ENCODE peak calls at places on chromosome X, in eight cellular contexts. One of them, this sample, is unnamed. For H3K4me1, the result is how much of the 10 kb centered on the place peaks cover.

GRCh38 chrX:114584983-114585842 is 1.3 kb downstream of the HTR2C start:
- DNase-seq in kidney: no peak
- DNase-seq in MM.1S: no peak
- DNase-seq in PC-3: no peak
- DNase-seq in cardiac muscle cell: no peak
- DNase-seq in fibroblast of lung: no peak
- DNase-seq in left lung: no peak
- DNase-seq in lower lobe of right lung: no peak
- DNase-seq in this sample: no peak

GRCh38 chrX:112691361-112691760 is 11.6 kb upstream of the LHFPL1 start:
- DNase-seq in cardiac muscle cell: no peak
- DNase-seq in fibroblast of lung: no peak
- DNase-seq in kidney: no peak
- DNase-seq in lower lobe of right lung: no peak
- DNase-seq in left lung: no peak
- DNase-seq in MM.1S: no peak
- DNase-seq in PC-3: no peak
- DNase-seq in this sample: no peak

GRCh38 chrX:101081257-101081656 is 2.6 kb downstream of the TMEM35A start:
- DNase-seq in MM.1S: no peak
- DNase-seq in kidney: no peak
- DNase-seq in lower lobe of right lung: no peak
- DNase-seq in PC-3: no peak
- DNase-seq in fibroblast of lung: no peak
- DNase-seq in left lung: no peak
- DNase-seq in cardiac muscle cell: no peak
- DNase-seq in this sample: no peak

GRCh38 chrX:71111141-71111843 is at the start of gene IL2RG:
- DNase-seq in fibroblast of lung: no peak
- DNase-seq in kidney: no peak
- DNase-seq in cardiac muscle cell: no peak
- DNase-seq in left lung: no peak
- DNase-seq in PC-3: peak
- DNase-seq in lower lobe of right lung: no peak
- DNase-seq in MM.1S: peak
- DNase-seq in this sample: peak

GRCh38 chrX:95332530-95332929 is 1352.1 kb upstream of the DIAPH2 start:
- DNase-seq in lower lobe of right lung: no peak
- DNase-seq in cardiac muscle cell: no peak
- DNase-seq in MM.1S: no peak
- DNase-seq in fibroblast of lung: no peak
- DNase-seq in left lung: no peak
- DNase-seq in PC-3: no peak
- DNase-seq in kidney: no peak
- DNase-seq in this sample: no peak

GRCh38 chrX:142186103-142186502 is 19.0 kb downstream of the MAGEC2 start:
- DNase-seq in PC-3: peak
- DNase-seq in lower lobe of right lung: no peak
- DNase-seq in MM.1S: no peak
- DNase-seq in fibroblast of lung: no peak
- DNase-seq in left lung: no peak
- DNase-seq in cardiac muscle cell: no peak
- DNase-seq in kidney: no peak
- DNase-seq in this sample: no peak

GRCh38 chrX:97399400-97399799 is 515.7 kb downstream of the RPA4 start:
- DNase-seq in cardiac muscle cell: peak
- DNase-seq in left lung: no peak
- DNase-seq in lower lobe of right lung: no peak
- DNase-seq in PC-3: peak
- DNase-seq in fibroblast of lung: peak
- DNase-seq in MM.1S: peak
- DNase-seq in kidney: no peak
- DNase-seq in this sample: no peak

GRCh38 chrX:10725071-10725470 is 104.7 kb upstream of the MID1 start:
- DNase-seq in PC-3: peak
- DNase-seq in cardiac muscle cell: no peak
- DNase-seq in MM.1S: no peak
- DNase-seq in kidney: no peak
- DNase-seq in fibroblast of lung: no peak
- DNase-seq in lower lobe of right lung: no peak
- DNase-seq in left lung: no peak
- DNase-seq in this sample: no peak

GRCh38 chrX:31293409-31293808 is 221.6 kb upstream of the FTHL17 start:
- DNase-seq in kidney: no peak
- DNase-seq in left lung: no peak
- DNase-seq in MM.1S: no peak
- DNase-seq in PC-3: no peak
- DNase-seq in cardiac muscle cell: no peak
- DNase-seq in fibroblast of lung: no peak
- DNase-seq in lower lobe of right lung: no peak
- DNase-seq in this sample: peak

GRCh38 chrX:47539860-47540259 is 21.1 kb upstream of the ARAF start:
- DNase-seq in kidney: no peak
- DNase-seq in cardiac muscle cell: no peak
- DNase-seq in lower lobe of right lung: no peak
- DNase-seq in left lung: no peak
- DNase-seq in MM.1S: no peak
- DNase-seq in fibroblast of lung: peak
- DNase-seq in PC-3: no peak
- DNase-seq in this sample: no peak

GRCh38 chrX:14380044-14380443 is 149.3 kb upstream of the GLRA2 start:
- DNase-seq in lower lobe of right lung: no peak
- DNase-seq in kidney: no peak
- DNase-seq in PC-3: no peak
- DNase-seq in left lung: no peak
- DNase-seq in MM.1S: no peak
- DNase-seq in cardiac muscle cell: no peak
- DNase-seq in fibroblast of lung: no peak
- DNase-seq in this sample: no peak

GRCh38 chrX:116238866-116239265 is 68.3 kb downstream of the AGTR2 start:
- DNase-seq in MM.1S: no peak
- DNase-seq in cardiac muscle cell: no peak
- DNase-seq in kidney: no peak
- DNase-seq in lower lobe of right lung: no peak
- DNase-seq in PC-3: peak
- DNase-seq in left lung: no peak
- DNase-seq in fibroblast of lung: no peak
- DNase-seq in this sample: peak

GRCh38 chrX:3044671-3045070 is 3.4 kb downstream of the ARSF start:
- DNase-seq in left lung: no peak
- DNase-seq in kidney: no peak
- DNase-seq in lower lobe of right lung: no peak
- DNase-seq in cardiac muscle cell: no peak
- DNase-seq in PC-3: no peak
- DNase-seq in MM.1S: no peak
- DNase-seq in fibroblast of lung: no peak
- DNase-seq in this sample: no peak

GRCh38 chrX:69501433-69501832 is 2.7 kb upstream of the NALF2 start:
- DNase-seq in left lung: no peak
- DNase-seq in PC-3: peak
- DNase-seq in kidney: no peak
- DNase-seq in MM.1S: peak
- DNase-seq in lower lobe of right lung: no peak
- DNase-seq in cardiac muscle cell: peak
- DNase-seq in fibroblast of lung: no peak
- DNase-seq in this sample: no peak

GRCh38 chrX:1516596-1517104 is 20.3 kb downstream of the P2RY8 start:
- DNase-seq in cardiac muscle cell: no peak
- DNase-seq in fibroblast of lung: no peak
- DNase-seq in MM.1S: no peak
- DNase-seq in PC-3: no peak
- DNase-seq in kidney: no peak
- DNase-seq in lower lobe of right lung: no peak
- DNase-seq in left lung: no peak
- DNase-seq in this sample: no peak

GRCh38 chrX:153878969-153879653 is 6.9 kb downstream of the L1CAM start:
- DNase-seq in left lung: no peak
- DNase-seq in cardiac muscle cell: no peak
- DNase-seq in PC-3: no peak
- DNase-seq in lower lobe of right lung: no peak
- DNase-seq in MM.1S: no peak
- DNase-seq in fibroblast of lung: no peak
- DNase-seq in kidney: no peak
- DNase-seq in this sample: no peak

GRCh38 chrX:153876112-153876491 is 9.9 kb downstream of the L1CAM start:
- DNase-seq in PC-3: no peak
- DNase-seq in fibroblast of lung: no peak
- DNase-seq in lower lobe of right lung: no peak
- DNase-seq in left lung: no peak
- DNase-seq in MM.1S: no peak
- DNase-seq in kidney: no peak
- DNase-seq in cardiac muscle cell: no peak
- DNase-seq in this sample: no peak

GRCh38 chrX:153875391-153876111 is 10.4 kb downstream of the L1CAM start:
- DNase-seq in PC-3: peak
- DNase-seq in kidney: peak
- DNase-seq in left lung: peak
- DNase-seq in fibroblast of lung: peak
- DNase-seq in MM.1S: peak
- DNase-seq in cardiac muscle cell: peak
- DNase-seq in lower lobe of right lung: peak
- DNase-seq in this sample: no peak

GRCh38 chrX:153878285-153878779 is 7.6 kb downstream of the L1CAM start:
- DNase-seq in cardiac muscle cell: no peak
- DNase-seq in lower lobe of right lung: no peak
- DNase-seq in fibroblast of lung: no peak
- DNase-seq in kidney: no peak
- DNase-seq in MM.1S: no peak
- DNase-seq in PC-3: no peak
- DNase-seq in left lung: no peak
- DNase-seq in this sample: no peak

GRCh38 chrX:153877571-153878261 is 8.3 kb downstream of the L1CAM start:
- DNase-seq in PC-3: no peak
- DNase-seq in kidney: no peak
- DNase-seq in left lung: no peak
- DNase-seq in cardiac muscle cell: no peak
- DNase-seq in lower lobe of right lung: no peak
- DNase-seq in fibroblast of lung: no peak
- DNase-seq in MM.1S: no peak
- DNase-seq in this sample: no peak
- H3K4me1 ChIP-seq in PC-3: under half
- H3K4me1 ChIP-seq in kidney: under half
- H3K4me1 ChIP-seq in left lung: under half
- H3K4me1 ChIP-seq in cardiac muscle cell: under half
- H3K4me1 ChIP-seq in lower lobe of right lung: under half
- H3K4me1 ChIP-seq in fibroblast of lung: under half
- H3K4me1 ChIP-seq in MM.1S: under half
- H3K4me1 ChIP-seq in this sample: under half

DNA sequence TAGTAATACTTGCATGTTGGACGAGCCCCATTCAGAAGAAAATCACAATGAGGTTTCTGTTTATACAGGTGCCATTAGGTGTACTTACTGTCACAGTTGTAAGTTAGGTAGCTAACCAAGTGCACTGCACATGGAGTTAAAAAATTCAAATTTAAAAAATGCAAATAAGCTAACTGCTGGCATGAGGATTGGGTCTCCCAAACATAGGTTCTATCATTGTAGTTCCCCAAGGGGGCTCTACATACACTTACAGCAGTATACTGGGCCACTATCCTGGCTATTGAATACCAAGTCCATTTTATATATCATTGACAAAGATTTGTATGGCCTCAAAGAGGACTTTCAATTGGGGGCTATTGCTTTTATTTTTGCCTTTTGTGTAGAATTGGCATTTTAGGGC is 153.4 kb downstream of the FMR1NB start:
- DNase-seq in PC-3: no peak
- DNase-seq in fibroblast of lung: no peak
- DNase-seq in cardiac muscle cell: no peak
- DNase-seq in left lung: no peak
- DNase-seq in kidney: no peak
- DNase-seq in MM.1S: no peak
- DNase-seq in lower lobe of right lung: no peak
- DNase-seq in this sample: no peak
- TF ChIP-seq CTCF in PC-3: no peak
- TF ChIP-seq CTCF in fibroblast of lung: no peak
- TF ChIP-seq CTCF in cardiac muscle cell: no peak
- TF ChIP-seq CTCF in left lung: no peak
- TF ChIP-seq CTCF in kidney: no peak
- TF ChIP-seq CTCF in MM.1S: no peak
- TF ChIP-seq CTCF in lower lobe of right lung: no peak
- TF ChIP-seq CTCF in this sample: no peak

DNA sequence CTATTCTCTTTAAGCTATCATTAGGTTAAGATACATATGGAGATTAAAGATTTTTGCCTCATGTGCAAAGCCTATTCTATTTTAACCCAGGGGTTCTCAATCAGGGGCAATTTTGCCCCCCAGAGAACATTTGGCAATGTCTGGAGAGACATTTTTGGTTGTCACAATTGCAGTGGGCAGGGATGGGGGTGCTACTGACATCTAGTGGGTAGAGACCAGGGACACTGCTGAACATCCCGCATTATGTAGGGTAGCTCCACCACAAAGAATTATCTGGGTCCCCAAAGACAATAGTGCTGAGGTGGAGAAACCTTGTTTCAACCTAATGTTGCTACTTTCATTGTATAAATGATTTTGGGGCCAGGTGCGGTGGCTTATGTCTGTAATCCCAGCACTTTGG is 13.2 kb upstream of the CA5B start:
- DNase-seq in fibroblast of lung: no peak
- DNase-seq in kidney: no peak
- DNase-seq in MM.1S: no peak
- DNase-seq in PC-3: no peak
- DNase-seq in cardiac muscle cell: no peak
- DNase-seq in lower lobe of right lung: no peak
- DNase-seq in left lung: no peak
- DNase-seq in this sample: no peak
- H3K4me1 ChIP-seq in fibroblast of lung: under half
- H3K4me1 ChIP-seq in kidney: under half
- H3K4me1 ChIP-seq in MM.1S: under half
- H3K4me1 ChIP-seq in PC-3: under half
- H3K4me1 ChIP-seq in cardiac muscle cell: under half
- H3K4me1 ChIP-seq in lower lobe of right lung: under half
- H3K4me1 ChIP-seq in left lung: under half
- H3K4me1 ChIP-seq in this sample: under half

GRCh38 chrX:53483838-53484420 is 49.8 kb upstream of the HSD17B10 start:
- DNase-seq in fibroblast of lung: peak
- DNase-seq in kidney: no peak
- DNase-seq in MM.1S: no peak
- DNase-seq in PC-3: peak
- DNase-seq in left lung: no peak
- DNase-seq in cardiac muscle cell: peak
- DNase-seq in lower lobe of right lung: no peak
- DNase-seq in this sample: no peak

GRCh38 chrX:53479295-53479694 is 45.1 kb upstream of the HSD17B10 start:
- DNase-seq in lower lobe of right lung: no peak
- DNase-seq in cardiac muscle cell: no peak
- DNase-seq in MM.1S: no peak
- DNase-seq in fibroblast of lung: no peak
- DNase-seq in kidney: no peak
- DNase-seq in PC-3: peak
- DNase-seq in left lung: no peak
- DNase-seq in this sample: no peak

GRCh38 chrX:53486285-53486684 is 52.1 kb upstream of the HSD17B10 start:
- DNase-seq in left lung: no peak
- DNase-seq in kidney: no peak
- DNase-seq in PC-3: no peak
- DNase-seq in fibroblast of lung: no peak
- DNase-seq in cardiac muscle cell: no peak
- DNase-seq in lower lobe of right lung: no peak
- DNase-seq in MM.1S: no peak
- DNase-seq in this sample: no peak

GRCh38 chrX:53481093-53481492 is 46.9 kb upstream of the HSD17B10 start:
- DNase-seq in cardiac muscle cell: no peak
- DNase-seq in lower lobe of right lung: no peak
- DNase-seq in kidney: no peak
- DNase-seq in PC-3: peak
- DNase-seq in fibroblast of lung: no peak
- DNase-seq in MM.1S: no peak
- DNase-seq in left lung: no peak
- DNase-seq in this sample: peak

GRCh38 chrX:53481816-53482485 is 47.8 kb upstream of the HSD17B10 start:
- DNase-seq in MM.1S: peak
- DNase-seq in lower lobe of right lung: peak
- DNase-seq in cardiac muscle cell: peak
- DNase-seq in left lung: no peak
- DNase-seq in PC-3: peak
- DNase-seq in kidney: no peak
- DNase-seq in fibroblast of lung: peak
- DNase-seq in this sample: no peak
- TF ChIP-seq CTCF in MM.1S: peak
- TF ChIP-seq CTCF in lower lobe of right lung: peak
- TF ChIP-seq CTCF in cardiac muscle cell: peak
- TF ChIP-seq CTCF in left lung: peak
- TF ChIP-seq CTCF in PC-3: peak
- TF ChIP-seq CTCF in kidney: peak
- TF ChIP-seq CTCF in fibroblast of lung: peak
- TF ChIP-seq CTCF in this sample: peak

This sample was measured in mucosa of descending colon.